ENCODE peak calls at places on chromosomes 3 and 15, in five cellular contexts. F is lung, X is progenitor cell of endocrine pancreas, U is HepG2, T is cardiac muscle cell. P is an unnamed sample.

GRCh38 chr15:80906159-80906775 is 83.4 kb downstream of the MESD start:
- DNase-seq in T (no peak), F (no peak), X (no peak), U (peak; percentile 44), P (peak; percentile 70)

GRCh38 chr3:190038050-190038631 is 82.6 kb downstream of the P3H2 start:
- DNase-seq in U (no peak), T (peak; percentile 74), F (peak; percentile 70), X (no peak), P (peak; percentile 32)

GRCh38 chr15:83436513-83437158 is 10.5 kb upstream of the SH3GL3 start:
- DNase-seq in U (peak; percentile 7), T (peak; percentile 80), X (no peak), F (no peak), P (peak; percentile 23)

GRCh38 chr15:82081904-82082810 is 36.3 kb upstream of the MEX3B start:
- DNase-seq in U (no peak), T (peak; percentile 86), X (no peak), F (no peak), P (peak; percentile 54)

GRCh38 chr3:105365536-105366301 is 990 bp upstream of the ALCAM start:
- DNase-seq in F (peak; percentile 36), T (peak; percentile 65), U (no peak), X (no peak), P (no peak)

GRCh38 chr3:110789315-110789714 is 282.3 kb upstream of the NECTIN3 start:
- DNase-seq in T (peak; percentile 45), F (no peak), X (no peak), U (no peak), P (no peak)

GRCh38 chr3:22713936-22714335 is 489.2 kb upstream of the UBE2E2 start:
- DNase-seq in T (peak; percentile 91), F (no peak), U (peak; percentile 2), X (no peak), P (peak; percentile 86)

GRCh38 chr15:65044724-65045481 is at the start of gene SLC51B:
- DNase-seq in X (no peak), U (peak; percentile 99), T (no peak), F (peak; percentile 60), P (no peak)

GRCh38 chr3:155153242-155154186 is 73.4 kb downstream of the MME start:
- DNase-seq in F (no peak), X (no peak), U (no peak), T (no peak), P (no peak)

GRCh38 chr15:95550702-95551101 is 779.8 kb upstream of the NR2F2 start:
- DNase-seq in F (no peak), X (no peak), U (no peak), T (no peak), P (no peak)

GRCh38 chr3:50003216-50003615 is 63.3 kb downstream of the RBM6 start:
- DNase-seq in F (no peak), U (no peak), T (peak; percentile 22), X (no peak), P (no peak)

GRCh38 chr15:63291507-63291906 is 14.1 kb downstream of the APH1B start:
- DNase-seq in F (no peak), T (peak; percentile 74), X (no peak), U (no peak), P (peak; percentile 42)

GRCh38 chr3:52025453-52025852 is 29.8 kb upstream of the RPL29 start:
- DNase-seq in U (no peak), X (no peak), F (no peak), T (no peak), P (no peak)

GRCh38 chr3:17089314-17089700 is 204.6 kb downstream of the PLCL2 start:
- DNase-seq in X (no peak), T (no peak), U (no peak), F (no peak), P (no peak)

GRCh38 chr15:86115138-86115801 is 35.6 kb downstream of the AGBL1 start:
- DNase-seq in X (no peak), F (no peak), U (no peak), T (no peak), P (no peak)
- TF ChIP-seq CTCF in X (peak; percentile 44), F (no peak), U (no peak), T (no peak), P (no peak)

GRCh38 chr15:28878209-28878608 is 7.6 kb upstream of the APBA2 start:
- DNase-seq in F (no peak), T (no peak), X (no peak), U (no peak), P (no peak)

GRCh38 chr15:28881600-28881999 is 4.2 kb upstream of the APBA2 start:
- DNase-seq in U (no peak), F (no peak), T (no peak), X (no peak), P (no peak)

GRCh38 chr15:28879551-28879950 is 6.2 kb upstream of the APBA2 start:
- DNase-seq in U (no peak), T (no peak), X (no peak), F (no peak), P (no peak)

GRCh38 chr15:28880680-28881079 is 5.1 kb upstream of the APBA2 start:
- DNase-seq in T (no peak), U (no peak), F (no peak), X (no peak), P (no peak)

GRCh38 chr15:28881170-28881569 is 4.6 kb upstream of the APBA2 start:
- DNase-seq in U (no peak), X (no peak), F (no peak), T (peak; percentile 41), P (no peak)
- TF ChIP-seq CTCF in U (no peak), X (no peak), F (no peak), T (peak; percentile 1), P (no peak)

GRCh38 chr15:73286356-73286755 is 82.4 kb downstream of the HCN4 start:
- DNase-seq in X (no peak), U (no peak), F (no peak), T (peak; percentile 14), P (no peak)

GRCh38 chr15:73287019-73287418 is 81.7 kb downstream of the HCN4 start:
- DNase-seq in F (no peak), T (no peak), U (no peak), X (no peak), P (no peak)

GRCh38 chr15:73283341-73283962 is 85.3 kb downstream of the HCN4 start:
- DNase-seq in U (no peak), F (no peak), X (no peak), T (no peak), P (no peak)

GRCh38 chr15:73282567-73283200 is 86.1 kb downstream of the HCN4 start:
- DNase-seq in T (no peak), F (no peak), X (no peak), U (no peak), P (no peak)

GRCh38 chr15:73284073-73284472 is 84.7 kb downstream of the HCN4 start:
- DNase-seq in F (no peak), U (no peak), T (peak; percentile 26), X (no peak), P (no peak)
- TF ChIP-seq CTCF in F (no peak), U (peak; percentile 29), T (peak; percentile 16), X (no peak), P (no peak)

GRCh38 chr3:179750720-179751328 is 98.0 kb downstream of the USP13 start:
- DNase-seq in X (no peak), T (peak; percentile 47), F (no peak), U (peak; percentile 17), P (no peak)
- TF ChIP-seq CTCF in X (peak; percentile 58), T (peak; percentile 82), F (no peak), U (peak; percentile 58), P (peak; percentile 67)

DNA sequence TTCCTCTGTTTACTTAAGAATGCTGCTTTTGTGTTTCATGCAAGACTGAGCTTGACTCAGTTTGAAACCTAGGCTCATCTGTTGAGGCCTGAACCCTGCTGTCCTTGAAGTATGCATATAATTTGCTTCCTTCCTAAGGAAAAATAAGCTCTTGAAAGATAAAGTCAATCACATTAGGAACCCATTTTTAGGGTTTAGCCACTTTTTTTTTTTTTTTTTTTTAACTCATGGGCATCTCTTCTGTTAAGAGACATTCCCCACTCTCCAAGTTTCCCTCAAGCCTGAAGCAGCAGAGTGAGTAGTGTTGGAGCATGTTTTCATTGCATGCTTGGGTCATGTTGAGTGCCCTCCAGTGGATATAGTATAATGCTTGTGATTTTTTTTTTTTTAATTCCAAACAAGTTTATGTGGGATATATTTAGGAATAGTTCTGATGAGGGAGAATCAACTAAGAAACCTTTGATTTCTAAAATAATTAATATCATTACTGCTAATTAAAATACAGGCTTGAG is 3.6 kb downstream of the CTNNB1 start:
- DNase-seq in T (peak; percentile 73), X (no peak), F (no peak), U (peak; percentile 43), P (no peak)
- TF ChIP-seq CTCF in T (peak; percentile 51), X (peak; percentile 55), F (no peak), U (peak; percentile 26), P (peak; percentile 49)

DNA sequence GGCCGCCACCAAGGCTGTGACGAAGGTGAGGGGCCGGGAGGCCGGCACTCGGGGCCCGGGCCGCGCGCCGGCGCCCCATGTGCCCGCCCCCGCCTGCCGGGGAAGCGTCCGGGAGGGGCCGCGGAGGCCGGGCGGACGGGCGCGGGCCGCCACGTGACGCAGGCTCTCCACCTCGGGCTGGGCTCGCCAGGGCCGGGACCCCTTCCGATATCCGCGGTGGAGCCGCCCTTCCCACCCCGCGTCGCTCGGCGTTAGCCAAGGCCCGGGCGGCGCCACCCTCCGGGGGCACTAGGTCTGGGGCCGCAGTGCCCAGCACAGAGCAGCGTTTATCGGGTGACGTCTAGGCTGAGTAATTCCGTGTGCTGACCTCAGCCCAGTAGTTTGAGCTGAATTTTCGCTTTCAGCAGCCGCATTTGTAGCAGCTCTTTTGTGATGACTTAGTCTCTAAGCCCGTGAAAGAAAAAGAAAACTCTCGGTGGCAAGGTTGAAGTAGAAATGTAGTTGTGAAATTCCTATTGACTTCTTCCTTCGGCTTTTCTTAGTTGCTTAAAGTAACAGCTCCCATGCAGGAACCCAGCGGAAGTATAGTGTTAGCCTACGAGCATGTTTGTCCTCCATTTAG is 885 bp downstream of the CDV3 start:
- DNase-seq in U (peak; percentile 44), T (peak; percentile 74), F (peak; percentile 73), X (peak; percentile 54), P (no peak)
- TF ChIP-seq CTCF in U (peak; percentile 52), T (peak; percentile 16), F (no peak), X (peak; percentile 25), P (peak; percentile 2)